ENCODE peak calls at places on chromosome 19, in ten cellular contexts. W is kidney; O is iris pigment epithelial cell; T is astrocyte of the spinal cord; U is anterior cingulate cortex; M is activated CD8-positive, alpha-beta T cell treated with anti-CD3 and anti-CD28 coated beads, Interleukin-2, amount 10 ng/mL, durations not matched to agents 7 days and 5 days; S is KBM-7; I is fibroblast of lung; R is cardiac fibroblast; F is HuH-7. X is an unnamed sample.

GRCh38 chr19:1482361-1483066 is 3.5 kb upstream of the C19orf25 start:
- DNase-seq in W (no peak), O (no peak), T (no peak), U (no peak), M (no peak), S (no peak), I (no peak), R (no peak), F (no peak), X (no peak)

GRCh38 chr19:13094285-13094595 is 8.4 kb downstream of the LYL1 start:
- DNase-seq in W (no peak), O (no peak), T (no peak), U (no peak), M (no peak), S (no peak), I (no peak), R (no peak), F (no peak), X (peak)

GRCh38 chr19:3516675-3517207 is 10.6 kb downstream of the FZR1 start:
- DNase-seq in W (no peak), O (no peak), T (no peak), U (no peak), M (peak), S (no peak), I (no peak), R (no peak), F (no peak), X (no peak)

GRCh38 chr19:18751571-18751970 is 39.5 kb downstream of the COMP start:
- DNase-seq in W (no peak), O (no peak), T (no peak), U (no peak), M (no peak), S (no peak), I (no peak), R (no peak), F (no peak), X (no peak)

GRCh38 chr19:35122687-35123551 is 7.3 kb downstream of the FXYD3 start:
- DNase-seq in W (peak), O (no peak), T (no peak), U (no peak), M (no peak), S (no peak), I (no peak), R (no peak), F (no peak), X (no peak)

GRCh38 chr19:46717034-46717715 is at the start of gene PRKD2:
- DNase-seq in W (peak), O (peak), T (peak), U (peak), M (peak), S (peak), I (peak), R (peak), F (peak), X (peak)

GRCh38 chr19:16030964-16031871 is 45.1 kb upstream of the TPM4 start:
- DNase-seq in W (no peak), O (no peak), T (no peak), U (no peak), M (no peak), S (no peak), I (no peak), R (no peak), F (no peak), X (no peak)

GRCh38 chr19:16193466-16193865 is 4.2 kb upstream of the AP1M1 start:
- DNase-seq in W (no peak), O (no peak), T (no peak), U (no peak), M (no peak), S (no peak), I (no peak), R (no peak), F (no peak), X (no peak)

GRCh38 chr19:50178859-50179537 is 15.9 kb upstream of the IZUMO2 start:
- DNase-seq in W (no peak), O (peak), T (no peak), U (no peak), M (no peak), S (no peak), I (no peak), R (peak), F (no peak), X (no peak)

GRCh38 chr19:39265321-39265916 is 2.8 kb upstream of the IFNL2 start:
- DNase-seq in W (peak), O (no peak), T (no peak), U (no peak), M (no peak), S (no peak), I (no peak), R (no peak), F (no peak), X (no peak)

GRCh38 chr19:29516358-29516725 is 9.5 kb upstream of the VSTM2B start:
- DNase-seq in W (peak), O (no peak), T (no peak), U (no peak), M (no peak), S (no peak), I (no peak), R (no peak), F (no peak), X (no peak)

GRCh38 chr19:38252935-38253691 is 3.1 kb downstream of the PPP1R14A start:
- DNase-seq in W (peak), O (no peak), T (no peak), U (peak), M (no peak), S (no peak), I (no peak), R (no peak), F (no peak), X (peak)

GRCh38 chr19:1445932-1446712 is 3.8 kb upstream of the APC2 start:
- DNase-seq in W (peak), O (no peak), T (no peak), U (peak), M (no peak), S (no peak), I (no peak), R (no peak), F (peak), X (peak)

GRCh38 chr19:6997679-6998445 is 23.4 kb downstream of the MBD3L2B start:
- DNase-seq in W (no peak), O (peak), T (no peak), U (no peak), M (no peak), S (peak), I (no peak), R (peak), F (no peak), X (no peak)

GRCh38 chr19:10566658-10567410 is 1.0 kb upstream of the KRI1 start:
- DNase-seq in W (peak), O (no peak), T (no peak), U (no peak), M (peak), S (peak), I (no peak), R (no peak), F (no peak), X (no peak)

GRCh38 chr19:54266133-54266532 is 9.1 kb upstream of the LILRB5 start:
- DNase-seq in W (no peak), O (peak), T (peak), U (peak), M (peak), S (peak), I (peak), R (peak), F (peak), X (no peak)

GRCh38 chr19:5090780-5091575 is 122.1 kb downstream of the KDM4B start:
- DNase-seq in W (no peak), O (peak), T (peak), U (peak), M (no peak), S (peak), I (peak), R (peak), F (no peak), X (peak)

GRCh38 chr19:32201661-32202060 is 143.7 kb upstream of the ZNF507 start:
- DNase-seq in W (no peak), O (no peak), T (no peak), U (no peak), M (peak), S (peak), I (no peak), R (no peak), F (no peak), X (no peak)

GRCh38 chr19:47790398-47790814 is 11.9 kb downstream of the SELENOW start:
- DNase-seq in W (peak), O (peak), T (peak), U (peak), M (peak), S (peak), I (peak), R (peak), F (peak), X (peak)

GRCh38 chr19:2428756-2429711 is 1.6 kb upstream of the TIMM13 start:
- DNase-seq in W (no peak), O (no peak), T (no peak), U (no peak), M (no peak), S (no peak), I (no peak), R (no peak), F (no peak), X (no peak)

GRCh38 chr19:13095934-13096890 is 6.4 kb downstream of the LYL1 start:
- DNase-seq in W (no peak), O (no peak), T (no peak), U (no peak), M (no peak), S (peak), I (no peak), R (no peak), F (peak), X (no peak)

GRCh38 chr19:1063909-1064660 is 2.9 kb upstream of the ARHGAP45 start:
- DNase-seq in W (peak), O (no peak), T (no peak), U (no peak), M (no peak), S (no peak), I (no peak), R (no peak), F (peak), X (no peak)

GRCh38 chr19:10419646-10420443 is 493 bp upstream of the PDE4A start:
- DNase-seq in W (peak), O (peak), T (peak), U (no peak), M (peak), S (peak), I (peak), R (peak), F (no peak), X (peak)

GRCh38 chr19:44807652-44808462 is 1.0 kb upstream of the BCAM start:
- DNase-seq in W (peak), O (no peak), T (peak), U (no peak), M (no peak), S (no peak), I (peak), R (peak), F (peak), X (no peak)

GRCh38 chr19:5058456-5059190 is 89.7 kb downstream of the KDM4B start:
- DNase-seq in W (no peak), O (no peak), T (peak), U (peak), M (no peak), S (no peak), I (peak), R (peak), F (no peak), X (peak)

GRCh38 chr19:3605770-3606169 is 905 bp downstream of the TBXA2R start:
- DNase-seq in W (no peak), O (no peak), T (no peak), U (no peak), M (no peak), S (peak), I (no peak), R (no peak), F (no peak), X (no peak)

GRCh38 chr19:50008532-50008931 is 16.6 kb downstream of the VRK3 start:
- DNase-seq in W (no peak), O (no peak), T (no peak), U (no peak), M (peak), S (no peak), I (no peak), R (peak), F (peak), X (no peak)

GRCh38 chr19:39928357-39928725 is 6.1 kb downstream of the FCGBP start:
- DNase-seq in W (no peak), O (no peak), T (no peak), U (no peak), M (no peak), S (no peak), I (no peak), R (no peak), F (no peak), X (no peak)

GRCh38 chr19:11538232-11539036 is at the start of gene CNN1:
- DNase-seq in W (peak), O (peak), T (peak), U (no peak), M (no peak), S (peak), I (peak), R (peak), F (no peak), X (no peak)

GRCh38 chr19:793775-794174 is 3.5 kb upstream of the PTBP1 start:
- DNase-seq in W (peak), O (no peak), T (no peak), U (no peak), M (no peak), S (no peak), I (no peak), R (no peak), F (no peak), X (no peak)

GRCh38 chr19:10976200-10976892 is 15.5 kb downstream of the SMARCA4 start:
- DNase-seq in W (no peak), O (no peak), T (no peak), U (no peak), M (no peak), S (no peak), I (no peak), R (no peak), F (no peak), X (no peak)

GRCh38 chr19:54448037-54448773 is 794 bp upstream of the LENG8 start:
- DNase-seq in W (peak), O (peak), T (peak), U (no peak), M (peak), S (peak), I (peak), R (peak), F (no peak), X (peak)

GRCh38 chr19:4455742-4456565 is 1.6 kb downstream of the UBXN6 start:
- DNase-seq in W (peak), O (peak), T (peak), U (no peak), M (no peak), S (no peak), I (peak), R (peak), F (no peak), X (no peak)

GRCh38 chr19:47057328-47057727 is 8.9 kb upstream of the TMEM160 start:
- DNase-seq in W (no peak), O (peak), T (peak), U (no peak), M (no peak), S (no peak), I (no peak), R (peak), F (no peak), X (no peak)

GRCh38 chr19:56538254-56538760 is 441 bp upstream of the ZFP28 start:
- DNase-seq in W (peak), O (peak), T (peak), U (peak), M (peak), S (peak), I (peak), R (peak), F (peak), X (peak)

GRCh38 chr19:2807379-2808128 is 12.1 kb upstream of the ZNF554 start:
- DNase-seq in W (peak), O (no peak), T (no peak), U (no peak), M (no peak), S (no peak), I (no peak), R (no peak), F (no peak), X (no peak)

GRCh38 chr19:3984584-3984907 is 717 bp downstream of the EEF2 start:
- DNase-seq in W (no peak), O (no peak), T (no peak), U (no peak), M (no peak), S (no peak), I (no peak), R (no peak), F (no peak), X (no peak)

GRCh38 chr19:51693246-51693645 is at the start of gene SPACA6:
- DNase-seq in W (no peak), O (no peak), T (no peak), U (no peak), M (no peak), S (no peak), I (no peak), R (no peak), F (no peak), X (no peak)